ENCODE peak calls at places on chromosome 22, in four cellular contexts. Z is GM12878, I is K562, H is HepG2. L is an unnamed sample.

GRCh38 chr22:20319041-20319744 is 667 bp downstream of the DGCR6L start:
- DNase-seq in Z (no peak), I (peak; percentile 87), H (no peak), L (peak; percentile 38)

GRCh38 chr22:42978453-42979103 is 36.4 kb downstream of the PACSIN2 start:
- DNase-seq in Z (no peak), I (no peak), H (no peak), L (no peak)

GRCh38 chr22:19522881-19523239 is 1.4 kb downstream of the CLDN5 start:
- DNase-seq in Z (no peak), I (peak; percentile 63), H (no peak), L (no peak)

GRCh38 chr22:22880645-22881044 is 7.0 kb upstream of the IGLL5 start:
- DNase-seq in Z (no peak), I (peak; percentile 56), H (no peak), L (no peak)

GRCh38 chr22:43837666-43838065 is 24.6 kb downstream of the SULT4A1 start:
- DNase-seq in Z (no peak), I (no peak), H (no peak), L (no peak)

GRCh38 chr22:44120314-44120704 is 60.4 kb upstream of the PARVG start:
- DNase-seq in Z (no peak), I (no peak), H (no peak), L (no peak)

GRCh38 chr22:39236321-39237275 is 8.2 kb downstream of the PDGFB start:
- DNase-seq in Z (peak; percentile 67), I (no peak), H (no peak), L (no peak)

GRCh38 chr22:44625421-44625760 is 76.6 kb upstream of the PRR5 start:
- DNase-seq in Z (no peak), I (no peak), H (no peak), L (no peak)

GRCh38 chr22:28229566-28230483 is 310.8 kb upstream of the PITPNB start:
- DNase-seq in Z (no peak), I (no peak), H (no peak), L (no peak)

GRCh38 chr22:46813816-46814597 is 51.6 kb downstream of the TBC1D22A start:
- DNase-seq in Z (no peak), I (no peak), H (no peak), L (no peak)

GRCh38 chr22:41526802-41527799 is 17.2 kb downstream of the POLR3H start:
- DNase-seq in Z (no peak), I (peak; percentile 76), H (no peak), L (peak; percentile 76)

GRCh38 chr22:29480512-29481264 is 670 bp downstream of the NEFH start:
- DNase-seq in Z (peak; percentile 11), I (peak; percentile 78), H (no peak), L (peak; percentile 64)

GRCh38 chr22:29479417-29480261 is at the start of gene NEFH:
- DNase-seq in Z (no peak), I (peak; percentile 60), H (no peak), L (peak; percentile 42)

GRCh38 chr22:29478326-29479276 is 1.4 kb upstream of the NEFH start:
- DNase-seq in Z (no peak), I (peak; percentile 56), H (no peak), L (peak; percentile 61)

GRCh38 chr22:29481265-29482000 is 1.4 kb downstream of the NEFH start:
- DNase-seq in Z (no peak), I (peak; percentile 17), H (no peak), L (peak; percentile 82)

DNA sequence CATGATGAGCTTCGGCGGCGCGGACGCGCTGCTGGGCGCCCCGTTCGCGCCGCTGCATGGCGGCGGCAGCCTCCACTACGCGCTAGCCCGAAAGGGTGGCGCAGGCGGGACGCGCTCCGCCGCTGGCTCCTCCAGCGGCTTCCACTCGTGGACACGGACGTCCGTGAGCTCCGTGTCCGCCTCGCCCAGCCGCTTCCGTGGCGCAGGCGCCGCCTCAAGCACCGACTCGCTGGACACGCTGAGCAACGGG is 169 bp downstream of the NEFH start:
- DNase-seq in Z (no peak), I (no peak), H (no peak), L (no peak)
- TF ChIP-seq USF2 in Z (no peak), I (no peak), H (no peak), L (no peak)

DNA sequence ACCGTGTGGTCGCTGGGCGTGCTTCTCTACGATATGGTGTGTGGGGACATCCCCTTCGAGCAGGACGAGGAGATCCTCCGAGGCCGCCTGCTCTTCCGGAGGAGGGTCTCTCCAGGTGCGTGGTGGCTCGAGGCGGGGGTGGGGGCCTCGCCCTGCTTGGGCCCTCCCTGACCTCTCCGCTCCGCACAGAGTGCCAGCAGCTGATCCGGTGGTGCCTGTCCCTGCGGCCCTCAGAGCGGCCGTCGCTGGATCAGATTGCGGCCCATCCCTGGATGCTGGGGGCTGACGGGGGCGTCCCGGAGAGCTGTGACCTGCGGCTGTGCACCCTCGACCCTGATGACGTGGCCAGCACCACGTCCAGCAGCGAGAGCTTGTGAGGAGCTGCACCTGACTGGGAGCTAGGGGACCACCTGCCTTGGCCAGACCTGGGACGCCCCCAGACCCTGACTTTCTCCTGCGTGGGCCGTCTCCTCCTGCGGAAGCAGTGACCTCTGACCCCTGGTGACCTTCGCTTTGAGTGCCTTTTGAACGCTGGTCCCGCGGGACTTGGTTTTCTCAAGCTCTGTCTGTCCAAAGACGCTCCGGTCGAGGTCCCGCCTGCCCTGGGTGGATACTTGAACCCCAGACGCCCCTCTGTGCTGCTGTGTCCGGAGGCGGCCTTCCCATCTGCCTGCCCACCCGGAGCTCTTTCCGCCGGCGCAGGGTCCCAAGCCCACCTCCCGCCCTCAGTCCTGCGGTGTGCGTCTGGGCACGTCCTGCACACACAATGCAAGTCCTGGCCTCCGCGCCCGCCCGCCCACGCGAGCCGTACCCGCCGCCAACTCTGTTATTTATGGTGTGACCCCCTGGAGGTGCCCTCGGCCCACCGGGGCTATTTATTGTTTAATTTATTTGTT is 2.4 kb downstream of the PIM3 start:
- DNase-seq in Z (no peak), I (no peak), H (no peak), L (peak; percentile 19)
- TF ChIP-seq ETV6 in Z (no peak), I (no peak), H (no peak), L (no peak)

GRCh38 chr22:37830093-37830842 is 7.1 kb downstream of the GALR3 start:
- DNase-seq in Z (no peak), I (no peak), H (no peak), L (no peak)

GRCh38 chr22:37827056-37827455 is 3.9 kb downstream of the GALR3 start:
- DNase-seq in Z (no peak), I (no peak), H (no peak), L (no peak)

GRCh38 chr22:37831472-37831871 is 8.3 kb downstream of the GALR3 start:
- DNase-seq in Z (no peak), I (no peak), H (no peak), L (no peak)

GRCh38 chr22:37832022-37832857 is 9.1 kb downstream of the GALR3 start:
- DNase-seq in Z (no peak), I (no peak), H (peak; percentile 35), L (no peak)
- TF ChIP-seq USF2 in Z (no peak), I (no peak), H (no peak), L (no peak)

GRCh38 chr22:32052259-32052658 is 9.2 kb downstream of the SLC5A1 start:
- DNase-seq in Z (no peak), I (no peak), H (no peak), L (no peak)

GRCh38 chr22:32055069-32055468 is 12.0 kb downstream of the SLC5A1 start:
- DNase-seq in Z (no peak), I (no peak), H (no peak), L (no peak)

GRCh38 chr22:32048069-32048468 is 5.0 kb downstream of the SLC5A1 start:
- DNase-seq in Z (no peak), I (no peak), H (no peak), L (no peak)

GRCh38 chr22:32053165-32053755 is 10.2 kb downstream of the SLC5A1 start:
- DNase-seq in Z (no peak), I (no peak), H (no peak), L (no peak)

DNA sequence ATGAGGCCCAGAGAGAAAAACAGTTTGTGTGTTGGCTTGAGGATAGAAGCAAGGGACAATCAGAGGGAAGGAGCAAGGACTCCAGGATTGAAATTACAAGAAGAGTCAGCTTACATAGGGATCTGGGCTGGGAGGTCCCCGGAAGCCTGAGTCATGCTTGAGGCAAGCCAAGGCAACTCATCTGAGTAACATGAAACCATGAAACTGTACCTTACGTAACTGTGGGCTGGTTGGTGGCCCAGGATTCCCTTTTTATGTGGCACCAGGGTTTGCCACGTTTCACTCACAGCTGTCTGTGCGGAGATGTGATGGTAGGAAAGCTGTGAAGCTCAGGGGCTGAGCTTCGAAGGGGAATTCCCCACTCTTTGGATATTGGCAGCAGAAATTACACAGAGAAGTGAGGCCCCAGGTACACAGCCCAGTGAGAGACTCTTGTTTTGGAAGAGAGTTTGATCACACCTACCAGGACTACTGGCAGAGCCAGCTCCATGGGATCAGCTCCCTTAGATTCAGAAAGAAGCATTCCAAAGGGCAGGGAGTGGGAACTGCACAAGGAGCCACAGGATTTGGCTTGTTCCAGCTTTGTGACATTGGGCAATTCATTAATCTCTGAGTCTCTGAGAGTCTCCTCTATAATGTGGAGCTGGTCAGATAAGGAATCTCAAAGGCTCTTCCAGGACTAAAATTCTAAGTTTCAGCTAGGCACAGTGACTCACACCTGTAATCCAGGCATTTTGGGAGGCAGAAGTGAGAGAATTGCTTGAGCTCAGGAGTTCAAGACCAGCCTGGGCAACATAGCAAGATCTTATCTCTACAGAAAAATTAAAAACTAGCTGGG is 7.8 kb downstream of the SLC5A1 start:
- DNase-seq in Z (peak; percentile 63), I (peak; percentile 9), H (peak; percentile 20), L (no peak)
- TF ChIP-seq ETV6 in Z (no peak), I (no peak), H (no peak), L (no peak)

GRCh38 chr22:27218012-27218483 is 560.7 kb downstream of the MIAT start:
- DNase-seq in Z (no peak), I (no peak), H (no peak), L (no peak)
- TF ChIP-seq USF2 in Z (no peak), I (no peak), H (no peak), L (no peak)

GRCh38 chr22:17007257-17007656 is 765 bp downstream of the GAB4 start:
- DNase-seq in Z (no peak), I (no peak), H (no peak), L (no peak)
- TF ChIP-seq ETV6 in Z (no peak), I (no peak), H (no peak), L (no peak)

GRCh38 chr22:21623402-21623970 is 6.3 kb downstream of the YDJC start:
- DNase-seq in Z (no peak), I (no peak), H (no peak), L (no peak)
- TF ChIP-seq USF2 in Z (no peak), I (no peak), H (no peak), L (no peak)

GRCh38 chr22:33747029-33747428 is 173.2 kb downstream of the LARGE1 start:
- DNase-seq in Z (no peak), I (no peak), H (no peak), L (no peak)

GRCh38 chr22:33748714-33749113 is 171.6 kb downstream of the LARGE1 start:
- DNase-seq in Z (no peak), I (no peak), H (no peak), L (no peak)

GRCh38 chr22:33747576-33748180 is 172.6 kb downstream of the LARGE1 start:
- DNase-seq in Z (no peak), I (no peak), H (no peak), L (no peak)

GRCh38 chr22:33743756-33744155 is 176.5 kb downstream of the LARGE1 start:
- DNase-seq in Z (peak; percentile 8), I (no peak), H (no peak), L (no peak)

DNA sequence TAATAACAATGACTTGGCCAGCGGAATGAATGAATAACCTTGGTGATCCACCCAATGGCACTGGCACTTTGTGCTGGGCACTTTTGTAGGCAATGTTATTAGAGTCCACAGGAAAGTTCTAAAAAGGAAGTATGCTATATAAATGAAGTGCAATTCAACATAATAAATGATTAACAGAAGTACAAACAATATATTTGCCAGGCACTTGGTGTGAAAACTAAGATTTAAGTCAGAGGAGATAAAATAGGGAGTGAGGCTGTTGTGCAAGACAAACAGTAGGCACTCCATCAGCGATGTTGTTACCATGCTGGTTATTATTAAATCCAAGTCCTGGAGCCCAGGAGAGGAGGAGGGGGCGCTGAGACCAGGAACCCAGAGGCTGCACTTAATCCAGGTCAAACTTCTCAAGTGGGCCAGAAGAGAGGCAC is 173.8 kb downstream of the LARGE1 start:
- DNase-seq in Z (no peak), I (no peak), H (peak; percentile 35), L (no peak)
- TF ChIP-seq ETV6 in Z (no peak), I (no peak), H (no peak), L (no peak)

L was measured in WTC11.